ENCODE peak calls at places on chromosomes 1 and 21, in seven cellular contexts. K is CD8-positive, alpha-beta T cell; A is glutamatergic neuron; F is Panc1; R is esophagus squamous epithelium; E is colonic mucosa; J is A549. T is an unnamed sample.

GRCh38 chr1:78370356-78370755 is 120.4 kb upstream of the PTGFR start:
- DNase-seq in K (no peak), A (no peak), F (no peak), R (no peak), E (no peak), J (no peak), T (no peak)

GRCh38 chr1:49556676-49557234 is 467.0 kb downstream of the AGBL4 start:
- DNase-seq in K (no peak), A (no peak), F (no peak), R (no peak), E (no peak), J (no peak), T (no peak)

GRCh38 chr1:236677641-236678235 is 8.6 kb upstream of the ACTN2 start:
- DNase-seq in K (no peak), A (no peak), F (no peak), R (no peak), E (no peak), J (no peak), T (no peak)

GRCh38 chr1:184843732-184844495 is 89.3 kb upstream of the EDEM3 start:
- DNase-seq in K (peak), A (no peak), F (no peak), R (no peak), E (peak), J (no peak), T (no peak)

GRCh38 chr1:18581420-18581880 is 49.2 kb upstream of the PAX7 start:
- DNase-seq in K (no peak), A (peak), F (no peak), R (no peak), E (peak), J (peak), T (peak)

GRCh38 chr1:170938281-170938680 is 2.9 kb downstream of the MROH9 start:
- DNase-seq in K (no peak), A (no peak), F (no peak), R (no peak), E (no peak), J (no peak), T (no peak)

GRCh38 chr1:211336161-211336560 is 9.5 kb downstream of the TRAF5 start:
- DNase-seq in K (no peak), A (no peak), F (no peak), R (no peak), E (peak), J (no peak), T (no peak)

GRCh38 chr1:61399192-61399591 is 316.8 kb downstream of the NFIA start:
- DNase-seq in K (no peak), A (no peak), F (no peak), R (no peak), E (no peak), J (no peak), T (no peak)

GRCh38 chr21:31710586-31710985 is 21.3 kb downstream of the SCAF4 start:
- DNase-seq in K (no peak), A (no peak), F (no peak), R (no peak), E (no peak), J (no peak), T (no peak)

GRCh38 chr21:46058339-46059145 is 39.4 kb upstream of the COL6A2 start:
- DNase-seq in K (no peak), A (no peak), F (no peak), R (no peak), E (no peak), J (no peak), T (no peak)

GRCh38 chr1:51669191-51669590 is 52.3 kb downstream of the OSBPL9 start:
- DNase-seq in K (no peak), A (no peak), F (no peak), R (no peak), E (no peak), J (no peak), T (no peak)

GRCh38 chr1:32353886-32354570 is 8.3 kb downstream of the FAM229A start:
- DNase-seq in K (no peak), A (no peak), F (no peak), R (no peak), E (no peak), J (no peak), T (peak)

GRCh38 chr1:62882161-62882560 is 98.2 kb downstream of the ATG4C start:
- DNase-seq in K (no peak), A (peak), F (no peak), R (no peak), E (no peak), J (no peak), T (no peak)

GRCh38 chr1:3476666-3477065 is 22.2 kb downstream of the ARHGEF16 start:
- DNase-seq in K (no peak), A (no peak), F (no peak), R (no peak), E (no peak), J (no peak), T (no peak)

GRCh38 chr1:39501666-39502065 is 10.2 kb downstream of the BMP8A start:
- DNase-seq in K (no peak), A (no peak), F (no peak), R (no peak), E (no peak), J (no peak), T (no peak)

GRCh38 chr1:20348326-20348910 is 57.7 kb downstream of the VWA5B1 start:
- DNase-seq in K (no peak), A (peak), F (no peak), R (no peak), E (no peak), J (no peak), T (no peak)

GRCh38 chr1:209490013-209490412 is 93.5 kb upstream of the CAMK1G start:
- DNase-seq in K (no peak), A (no peak), F (no peak), R (no peak), E (no peak), J (peak), T (no peak)

GRCh38 chr1:203769505-203770343 is 4.7 kb downstream of the LAX1 start:
- DNase-seq in K (no peak), A (no peak), F (no peak), R (no peak), E (peak), J (peak), T (peak)

GRCh38 chr1:87834941-87835340 is 506.3 kb downstream of the LMO4 start:
- DNase-seq in K (no peak), A (no peak), F (no peak), R (no peak), E (no peak), J (no peak), T (no peak)

GRCh38 chr1:228368801-228369607 is 37.6 kb downstream of the TRIM11 start:
- DNase-seq in K (no peak), A (no peak), F (no peak), R (no peak), E (no peak), J (no peak), T (no peak)

GRCh38 chr1:41246568-41246967 is 4.5 kb upstream of the SCMH1 start:
- DNase-seq in K (no peak), A (no peak), F (no peak), R (no peak), E (no peak), J (no peak), T (no peak)

GRCh38 chr1:2019162-2019542 is at the start of gene GABRD:
- DNase-seq in K (no peak), A (peak), F (no peak), R (no peak), E (no peak), J (no peak), T (peak)

GRCh38 chr1:41640756-41641482 is 156.4 kb upstream of the EDN2 start:
- DNase-seq in K (no peak), A (no peak), F (no peak), R (no peak), E (no peak), J (no peak), T (no peak)

GRCh38 chr1:234607091-234608025 is 2.6 kb downstream of the IRF2BP2 start:
- DNase-seq in K (no peak), A (peak), F (no peak), R (no peak), E (no peak), J (peak), T (peak)

GRCh38 chr1:203467550-203467921 is 8.1 kb upstream of the PRELP start:
- DNase-seq in K (no peak), A (no peak), F (no peak), R (no peak), E (no peak), J (no peak), T (no peak)

GRCh38 chr1:24856787-24857527 is 73.1 kb downstream of the RUNX3 start:
- DNase-seq in K (no peak), A (no peak), F (no peak), R (no peak), E (no peak), J (no peak), T (no peak)

GRCh38 chr1:245987222-245987545 is 519.9 kb downstream of the SMYD3 start:
- DNase-seq in K (no peak), A (no peak), F (no peak), R (no peak), E (no peak), J (no peak), T (no peak)

GRCh38 chr1:209594440-209594839 is 10.9 kb downstream of the CAMK1G start:
- DNase-seq in K (no peak), A (no peak), F (no peak), R (no peak), E (no peak), J (no peak), T (no peak)

GRCh38 chr1:150976879-150977694 is 2.5 kb upstream of the CERS2 start:
- DNase-seq in K (peak), A (no peak), F (peak), R (peak), E (peak), J (peak), T (peak)

GRCh38 chr1:176164014-176164678 is 42.9 kb downstream of the COP1 start:
- DNase-seq in K (no peak), A (no peak), F (no peak), R (no peak), E (no peak), J (no peak), T (no peak)

GRCh38 chr21:44817914-44818635 is at the start of gene SUMO3:
- DNase-seq in K (peak), A (peak), F (no peak), R (no peak), E (peak), J (peak), T (peak)

DNA sequence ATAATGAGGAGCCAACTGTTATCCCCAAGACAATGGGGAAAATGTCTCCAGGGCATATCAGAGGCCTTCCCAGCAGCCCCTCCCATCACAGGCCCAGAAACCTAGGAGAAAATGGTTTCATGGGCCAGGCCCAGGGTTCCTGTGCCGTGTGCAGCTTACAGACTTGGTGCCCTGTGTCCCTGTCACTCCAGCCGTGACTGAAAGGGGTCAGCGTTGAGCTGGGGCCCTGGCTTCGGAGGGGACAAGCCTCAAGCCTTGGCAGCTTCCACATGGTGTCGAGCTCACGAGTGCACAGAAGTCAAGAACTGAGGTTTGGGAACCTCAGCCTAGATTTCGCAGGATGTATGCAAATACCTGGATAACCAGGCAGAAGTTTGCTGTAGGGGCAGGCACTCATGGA is 18.1 kb downstream of the SIPA1L2 start:
- DNase-seq in K (no peak), A (no peak), F (no peak), R (no peak), E (no peak), J (peak), T (peak)
- TF ChIP-seq CTCF in K (no peak), A (no peak), F (peak), R (no peak), E (no peak), J (peak), T (no peak)

DNA sequence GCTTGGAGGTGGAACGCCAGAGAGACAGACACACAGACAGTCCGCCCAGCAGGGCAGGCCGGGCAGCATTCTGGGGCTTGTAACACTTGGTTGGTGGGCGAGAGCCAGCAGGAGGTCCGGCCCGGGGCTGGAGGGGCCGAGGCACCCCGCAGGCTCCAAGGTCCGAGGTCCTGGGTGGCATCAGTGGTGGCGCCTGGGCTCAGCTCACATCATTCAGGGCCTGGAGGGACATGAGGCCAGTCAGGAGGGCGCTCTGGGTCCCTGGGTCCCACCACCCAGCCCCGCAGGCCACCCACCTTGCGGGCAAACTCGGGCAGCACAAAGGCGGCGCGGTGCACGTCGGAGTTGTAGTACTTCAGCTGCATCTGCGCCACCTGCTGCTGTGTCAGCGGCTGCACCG is 5.2 kb downstream of the SRM start:
- DNase-seq in K (no peak), A (no peak), F (no peak), R (no peak), E (no peak), J (no peak), T (no peak)
- TF ChIP-seq CTCF in K (no peak), A (no peak), F (no peak), R (no peak), E (no peak), J (no peak), T (no peak)

GRCh38 chr1:26945728-26946127 is 14.5 kb downstream of the KDF1 start:
- DNase-seq in K (no peak), A (no peak), F (no peak), R (no peak), E (peak), J (no peak), T (no peak)
- TF ChIP-seq CTCF in K (no peak), A (no peak), F (no peak), R (no peak), E (peak), J (no peak), T (no peak)

GRCh38 chr1:52973843-52974242 is 46.8 kb downstream of the SCP2 start:
- DNase-seq in K (no peak), A (no peak), F (no peak), R (no peak), E (no peak), J (no peak), T (no peak)

GRCh38 chr1:52967666-52968065 is 40.6 kb downstream of the SCP2 start:
- DNase-seq in K (no peak), A (no peak), F (no peak), R (no peak), E (no peak), J (no peak), T (no peak)

GRCh38 chr1:52970149-52970548 is 43.1 kb downstream of the SCP2 start:
- DNase-seq in K (no peak), A (no peak), F (no peak), R (no peak), E (no peak), J (peak), T (no peak)
- TF ChIP-seq CTCF in K (no peak), A (no peak), F (no peak), R (no peak), E (no peak), J (no peak), T (no peak)